ENCODE peak calls at places on chromosome 22, in nine cellular contexts. E, C, Z, S, A, M, Q, T and G are unnamed samples.

GRCh38 chr22:26322179-26322905 is 106.7 kb upstream of the ASPHD2 start:
- DNase-seq in E (no peak), C (no peak), Z (no peak), S (no peak), A (no peak), M (no peak), Q (no peak), T (peak), G (no peak)

GRCh38 chr22:37618072-37618656 is 9.5 kb downstream of the GGA1 start:
- DNase-seq in E (no peak), C (no peak), Z (no peak), S (no peak), A (no peak), M (no peak), Q (no peak), T (no peak), G (no peak)

GRCh38 chr22:35959121-35959800 is 69.4 kb downstream of the RBFOX2 start:
- DNase-seq in E (no peak), C (no peak), Z (no peak), S (no peak), A (no peak), M (no peak), Q (no peak), T (no peak), G (no peak)

GRCh38 chr22:26393929-26394328 is 35.1 kb upstream of the ASPHD2 start:
- DNase-seq in E (no peak), C (no peak), Z (no peak), S (no peak), A (no peak), M (no peak), Q (no peak), T (no peak), G (no peak)

GRCh38 chr22:41561335-41561734 is 525 bp downstream of the CSDC2 start:
- DNase-seq in E (no peak), C (no peak), Z (no peak), S (no peak), A (no peak), M (no peak), Q (no peak), T (no peak), G (no peak)

GRCh38 chr22:50160947-50161346 is 9.6 kb upstream of the PANX2 start:
- DNase-seq in E (no peak), C (no peak), Z (no peak), S (no peak), A (no peak), M (no peak), Q (no peak), T (no peak), G (no peak)

GRCh38 chr22:44617828-44618227 is 84.2 kb upstream of the PRR5 start:
- DNase-seq in E (no peak), C (no peak), Z (no peak), S (no peak), A (no peak), M (no peak), Q (no peak), T (no peak), G (no peak)

GRCh38 chr22:42296381-42296853 is 26.0 kb upstream of the TCF20 start:
- DNase-seq in E (no peak), C (no peak), Z (no peak), S (no peak), A (no peak), M (peak), Q (no peak), T (no peak), G (peak)

GRCh38 chr22:29151316-29151715 is 54.4 kb upstream of the EMID1 start:
- DNase-seq in E (no peak), C (no peak), Z (no peak), S (no peak), A (no peak), M (peak), Q (no peak), T (peak), G (no peak)

GRCh38 chr22:41596776-41597634 is 7.4 kb upstream of the PMM1 start:
- DNase-seq in E (peak), C (peak), Z (no peak), S (peak), A (peak), M (peak), Q (peak), T (no peak), G (peak)

GRCh38 chr22:34000879-34001526 is 80.7 kb upstream of the LARGE1 start:
- DNase-seq in E (no peak), C (no peak), Z (no peak), S (peak), A (no peak), M (no peak), Q (no peak), T (no peak), G (no peak)

GRCh38 chr22:20464096-20464614 is 26.5 kb upstream of the SCARF2 start:
- DNase-seq in E (no peak), C (peak), Z (no peak), S (no peak), A (no peak), M (no peak), Q (no peak), T (no peak), G (peak)

GRCh38 chr22:19843107-19843856 is 11.4 kb downstream of the GNB1L start:
- DNase-seq in E (no peak), C (no peak), Z (no peak), S (no peak), A (no peak), M (no peak), Q (no peak), T (no peak), G (no peak)

GRCh38 chr22:22687638-22688500 is 43.5 kb downstream of the GGTLC2 start:
- DNase-seq in E (no peak), C (peak), Z (no peak), S (no peak), A (no peak), M (peak), Q (peak), T (no peak), G (peak)

GRCh38 chr22:27391092-27391770 is 410.3 kb downstream of the MN1 start:
- DNase-seq in E (peak), C (no peak), Z (no peak), S (peak), A (no peak), M (no peak), Q (no peak), T (peak), G (no peak)

GRCh38 chr22:17873804-17874203 is 99.5 kb upstream of the BID start:
- DNase-seq in E (no peak), C (no peak), Z (no peak), S (no peak), A (no peak), M (no peak), Q (no peak), T (no peak), G (no peak)

GRCh38 chr22:42343551-42344081 is 73.2 kb upstream of the TCF20 start:
- DNase-seq in E (no peak), C (peak), Z (no peak), S (no peak), A (no peak), M (no peak), Q (no peak), T (no peak), G (no peak)

GRCh38 chr22:18032455-18033101 is 8.2 kb upstream of the MICAL3 start:
- DNase-seq in E (no peak), C (no peak), Z (no peak), S (no peak), A (no peak), M (no peak), Q (peak), T (no peak), G (no peak)

GRCh38 chr22:44352378-44353062 is 39.8 kb upstream of the SHISAL1 start:
- DNase-seq in E (no peak), C (no peak), Z (no peak), S (no peak), A (peak), M (no peak), Q (no peak), T (no peak), G (no peak)

DNA sequence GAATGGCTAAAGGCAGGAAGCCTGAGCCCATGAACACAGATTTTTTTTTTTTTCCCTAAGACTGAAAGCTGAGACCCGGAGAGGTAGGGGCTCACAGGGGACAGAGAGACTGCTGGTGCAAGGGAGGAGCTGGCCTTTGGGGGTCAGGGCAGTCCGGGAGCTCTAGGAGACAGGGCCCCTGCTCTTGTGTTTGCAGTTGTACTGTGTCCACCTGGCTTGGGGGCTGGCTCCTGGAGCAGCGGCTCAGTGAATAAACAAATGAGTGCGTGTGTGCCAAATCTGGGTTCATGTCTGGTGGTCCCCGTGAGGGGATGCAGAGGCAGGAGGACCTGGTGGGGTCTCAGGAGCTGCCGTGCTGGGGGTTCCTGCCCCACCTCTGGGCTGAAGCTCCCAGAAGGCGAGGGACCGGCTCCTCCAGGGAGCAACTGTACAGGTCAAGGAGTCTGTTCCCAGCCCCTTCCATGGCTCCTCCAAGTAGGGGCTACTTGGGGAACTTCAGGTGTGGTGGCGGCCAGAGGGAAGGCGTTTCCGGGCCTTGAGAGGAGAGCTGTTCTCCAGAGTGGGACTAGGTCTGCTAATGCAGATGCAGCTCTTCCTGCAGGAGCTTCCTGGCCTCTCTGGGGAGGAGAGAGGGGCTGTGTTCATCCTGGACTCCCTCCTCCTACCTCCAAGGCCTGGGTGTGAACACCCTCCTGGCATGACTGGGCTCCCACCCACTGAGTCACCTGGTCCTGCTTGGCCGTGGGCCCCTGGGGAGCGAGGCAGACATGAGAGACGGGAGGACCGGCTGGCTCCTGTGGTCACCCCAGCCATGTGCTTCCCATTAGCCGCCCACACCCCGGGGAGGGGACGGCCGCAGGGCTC is 57.6 kb downstream of the FBXO7 start:
- DNase-seq in E (peak), C (no peak), Z (peak), S (peak), A (peak), M (no peak), Q (no peak), T (peak), G (no peak)
- TF ChIP-seq CTCF in E (no peak), C (no peak), Z (no peak), S (no peak), A (no peak), M (no peak), Q (no peak), T (no peak), G (no peak)

DNA sequence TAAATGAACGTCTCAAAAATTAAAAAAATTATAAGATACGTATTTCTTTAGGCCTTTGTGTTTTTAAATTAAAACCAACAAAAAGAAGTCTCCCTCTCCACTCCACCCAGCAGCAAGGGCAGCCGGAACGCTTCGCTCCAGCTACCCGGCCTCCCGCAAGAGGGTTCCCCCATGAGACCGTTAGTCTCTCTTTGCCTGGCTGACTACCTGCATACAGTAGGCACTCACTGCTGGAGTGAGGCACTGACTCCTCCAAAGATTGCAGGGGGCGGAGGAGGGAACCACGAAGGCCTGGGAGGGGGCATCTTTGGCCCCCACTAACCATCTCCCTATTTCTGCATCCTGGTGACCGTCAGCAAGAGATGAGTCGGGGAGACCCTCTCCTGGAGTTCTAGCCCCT is 10.1 kb downstream of the CBX6 start:
- DNase-seq in E (no peak), C (no peak), Z (no peak), S (no peak), A (no peak), M (no peak), Q (no peak), T (no peak), G (no peak)
- TF ChIP-seq CTCF in E (no peak), C (no peak), Z (no peak), S (no peak), A (no peak), M (no peak), Q (no peak), T (no peak), G (no peak)

DNA sequence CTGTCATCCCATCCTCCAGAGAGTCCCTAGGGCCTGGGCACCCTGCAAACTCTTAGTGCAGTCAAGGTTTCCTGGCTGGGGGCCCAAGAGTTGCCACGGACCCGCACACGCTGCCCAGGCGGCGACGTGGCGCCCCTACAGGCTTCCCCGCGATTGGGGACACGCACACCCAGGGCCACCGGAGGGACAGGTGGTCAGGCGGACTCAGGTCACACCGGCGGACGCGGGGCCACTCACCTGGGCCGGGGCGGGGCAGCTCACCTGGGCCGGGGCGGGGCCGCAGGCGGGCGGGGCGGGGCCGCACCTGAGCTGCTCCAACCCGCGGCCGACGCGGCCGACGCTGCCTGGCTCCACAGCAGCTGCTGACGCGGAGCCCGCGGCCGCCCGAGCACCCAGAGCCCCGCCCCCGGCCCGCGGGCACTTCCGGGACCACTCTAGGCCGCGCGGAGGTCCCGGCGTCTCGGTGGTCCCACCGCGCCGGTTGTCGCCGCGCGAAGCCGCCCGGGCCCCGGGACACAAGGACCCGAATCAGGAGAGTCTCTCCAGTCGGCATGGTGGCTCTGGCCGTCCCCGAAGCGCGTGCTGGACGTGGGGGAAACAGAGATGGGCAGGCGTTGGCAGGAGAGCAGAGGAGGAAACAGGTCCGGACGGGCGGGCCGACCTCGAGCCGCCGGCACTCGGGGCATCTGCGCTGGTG is at the start of gene ZNF70:
- DNase-seq in E (peak), C (peak), Z (peak), S (peak), A (peak), M (peak), Q (peak), T (peak), G (peak)
- TF ChIP-seq CTCF in E (no peak), C (peak), Z (peak), S (no peak), A (peak), M (no peak), Q (peak), T (no peak), G (no peak)

DNA sequence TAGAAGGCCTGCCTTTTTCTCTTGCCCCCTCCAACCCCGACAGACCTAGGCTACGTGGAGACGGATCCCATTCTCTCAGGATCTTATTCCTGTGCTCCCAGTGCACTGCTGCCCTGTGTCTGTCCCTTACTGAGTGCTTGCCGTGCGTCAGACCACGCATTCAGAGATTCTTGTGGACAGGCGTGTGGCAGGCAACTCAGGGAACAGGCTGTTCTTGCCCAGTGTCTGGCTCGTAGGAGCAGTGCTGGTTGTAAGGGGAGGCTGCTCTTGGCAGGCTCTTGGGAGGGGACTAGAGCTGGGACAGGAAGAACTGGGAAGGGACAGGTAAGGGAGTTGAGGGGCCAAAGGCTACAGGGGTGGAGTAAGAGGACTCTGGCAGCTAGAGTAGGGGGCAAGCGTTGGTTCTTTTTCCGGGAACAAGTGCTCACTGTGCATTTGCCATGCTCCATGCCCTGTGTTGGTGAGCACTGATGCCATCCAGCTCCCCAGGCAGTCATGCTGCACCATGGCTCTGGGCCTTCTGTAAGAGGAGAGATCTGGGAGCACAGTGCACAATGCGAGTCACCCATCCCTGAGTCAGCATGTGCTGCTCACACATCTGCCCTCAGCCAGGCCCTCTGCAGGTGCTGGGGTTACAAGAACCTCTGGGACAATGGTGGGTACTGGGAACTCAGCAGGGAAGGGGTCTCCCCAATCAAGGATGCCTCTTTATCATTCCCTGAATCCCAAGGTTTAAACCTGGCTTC is 119.1 kb downstream of the TBC1D22A start:
- DNase-seq in E (no peak), C (no peak), Z (no peak), S (no peak), A (no peak), M (no peak), Q (no peak), T (peak), G (peak)
- TF ChIP-seq CTCF in E (no peak), C (no peak), Z (no peak), S (no peak), A (no peak), M (no peak), Q (no peak), T (no peak), G (no peak)